ENCODE peak calls at places on chromosome 21, in eight cellular contexts. I is NAMALWA; V is WTC11; T is HFFc6; F is activated CD8-positive, alpha-beta T cell treated with anti-CD3 and anti-CD28 coated beads for 36 hours; Q is AG10803; U is activated CD4-positive, alpha-beta memory T cell treated with anti-CD3 and anti-CD28 coated beads for 36 hours; O is upper lobe of left lung. G is an unnamed sample.

GRCh38 chr21:38358098-38358497 is 101.3 kb downstream of the KCNJ15 start:
- DNase-seq in I (no peak), V (no peak), T (no peak), F (no peak), Q (no peak), U (no peak), O (no peak), G (no peak)

GRCh38 chr21:44901391-44902074 is 19.2 kb downstream of the ITGB2 start:
- DNase-seq in I (no peak), V (no peak), T (no peak), F (no peak), Q (no peak), U (no peak), O (peak; percentile 62), G (no peak)

GRCh38 chr21:42513985-42514882 is 582 bp downstream of the SLC37A1 start:
- DNase-seq in I (peak; percentile 61), V (peak; percentile 71), T (no peak), F (peak; percentile 77), Q (no peak), U (peak; percentile 77), O (peak; percentile 92), G (peak; percentile 19)

GRCh38 chr21:32611471-32611997 is 643 bp downstream of the CFAP298 start:
- DNase-seq in I (peak; percentile 68), V (no peak), T (peak; percentile 28), F (peak; percentile 61), Q (peak; percentile 18), U (peak; percentile 60), O (peak; percentile 83), G (peak; percentile 47)

GRCh38 chr21:27674037-27674436 is 707.1 kb upstream of the ADAMTS5 start:
- DNase-seq in I (no peak), V (no peak), T (peak; percentile 90), F (no peak), Q (peak; percentile 98), U (no peak), O (no peak), G (peak; percentile 77)

GRCh38 chr21:36135391-36136094 is 664 bp downstream of the CBR3 start:
- DNase-seq in I (no peak), V (peak; percentile 52), T (peak; percentile 86), F (peak; percentile 84), Q (peak; percentile 70), U (peak; percentile 79), O (peak; percentile 91), G (peak; percentile 93)

GRCh38 chr21:36093512-36093911 is 23.7 kb downstream of the CBR1 start:
- DNase-seq in I (no peak), V (no peak), T (no peak), F (no peak), Q (no peak), U (no peak), O (no peak), G (no peak)

GRCh38 chr21:46060596-46061061 is 37.3 kb upstream of the COL6A2 start:
- DNase-seq in I (no peak), V (no peak), T (peak; percentile 93), F (peak; percentile 69), Q (peak; percentile 100), U (peak; percentile 42), O (no peak), G (peak; percentile 99)

GRCh38 chr21:45098867-45099266 is 24.5 kb downstream of the ADARB1 start:
- DNase-seq in I (peak; percentile 46), V (no peak), T (peak; percentile 17), F (no peak), Q (no peak), U (no peak), O (no peak), G (peak; percentile 22)

GRCh38 chr21:31609081-31609480 is 50.4 kb upstream of the SOD1 start:
- DNase-seq in I (no peak), V (peak; percentile 60), T (no peak), F (no peak), Q (no peak), U (no peak), O (no peak), G (no peak)

GRCh38 chr21:45772180-45772579 is 128.7 kb downstream of the PCBP3 start:
- DNase-seq in I (no peak), V (no peak), T (no peak), F (no peak), Q (no peak), U (no peak), O (no peak), G (no peak)

GRCh38 chr21:36027352-36027751 is 33.0 kb downstream of the SETD4 start:
- DNase-seq in I (no peak), V (no peak), T (no peak), F (no peak), Q (peak; percentile 20), U (no peak), O (no peak), G (peak; percentile 15)

GRCh38 chr21:37435120-37435519 is 68.5 kb downstream of the DYRK1A start:
- DNase-seq in I (peak; percentile 53), V (peak; percentile 47), T (peak; percentile 51), F (peak; percentile 65), Q (peak; percentile 93), U (peak; percentile 46), O (no peak), G (peak; percentile 45)

GRCh38 chr21:31517664-31518402 is 141.7 kb upstream of the SOD1 start:
- DNase-seq in I (no peak), V (no peak), T (no peak), F (no peak), Q (no peak), U (no peak), O (no peak), G (no peak)

G was measured in EL.